ENCODE peak calls at places on chromosomes 11 and 22, in nine cellular contexts. V, W, N, M, A, X, F, J and E are unnamed samples. For H3K36me3, the result is how much of the 10 kb centered on the place peaks cover.

GRCh38 chr11:15114501-15115475 is at the start of gene INSC:
- DNase-seq in V (no peak), W (peak), N (no peak), M (no peak), A (no peak), X (no peak), F (no peak), J (peak), E (no peak)

GRCh38 chr11:118318112-118319030 is 13.8 kb downstream of the CD3E start:
- DNase-seq in V (no peak), W (no peak), N (no peak), M (no peak), A (no peak), X (no peak), F (no peak), J (no peak), E (no peak)

GRCh38 chr22:41620646-41621098 is at the start of gene DESI1:
- DNase-seq in V (no peak), W (peak), N (peak), M (no peak), A (no peak), X (no peak), F (no peak), J (peak), E (no peak)

GRCh38 chr22:36197601-36198146 is 3.9 kb downstream of the APOL4 start:
- DNase-seq in V (no peak), W (no peak), N (no peak), M (no peak), A (no peak), X (no peak), F (no peak), J (no peak), E (no peak)

GRCh38 chr11:87743002-87743401 is 432.2 kb downstream of the RAB38 start:
- DNase-seq in V (no peak), W (no peak), N (no peak), M (no peak), A (no peak), X (no peak), F (no peak), J (no peak), E (no peak)

GRCh38 chr11:61718046-61718531 is 34.3 kb upstream of the MYRF start:
- DNase-seq in V (no peak), W (no peak), N (no peak), M (no peak), A (no peak), X (no peak), F (no peak), J (no peak), E (no peak)

GRCh38 chr11:12219732-12220131 is 109.3 kb downstream of the MICAL2 start:
- DNase-seq in V (no peak), W (peak), N (no peak), M (peak), A (no peak), X (no peak), F (no peak), J (no peak), E (no peak)

GRCh38 chr11:116186592-116186991 is 586.2 kb downstream of the BUD13 start:
- DNase-seq in V (no peak), W (no peak), N (no peak), M (no peak), A (no peak), X (no peak), F (no peak), J (no peak), E (no peak)

GRCh38 chr22:28910575-28911278 is 27.4 kb downstream of the ZNRF3 start:
- DNase-seq in V (no peak), W (no peak), N (no peak), M (no peak), A (no peak), X (no peak), F (no peak), J (no peak), E (no peak)

GRCh38 chr11:129324533-129325175 is 51.0 kb upstream of the BARX2 start:
- DNase-seq in V (peak), W (no peak), N (no peak), M (no peak), A (no peak), X (no peak), F (no peak), J (peak), E (no peak)
- H3K4me3 ChIP-seq in V (no peak), W (no peak), N (no peak), M (no peak), A (no peak), X (no peak), F (no peak), J (no peak), E (peak)

GRCh38 chr11:68533945-68534344 is 73.4 kb downstream of the PPP6R3 start:
- DNase-seq in V (no peak), W (no peak), N (no peak), M (no peak), A (no peak), X (no peak), F (no peak), J (no peak), E (no peak)
- H3K36me3 ChIP-seq in V (under half), W (under half), N (under half), M (under half), A (under half), X (under half), F (under half), J (under half), E (under half)

GRCh38 chr11:119585038-119585666 is 143.8 kb downstream of the NECTIN1 start:
- DNase-seq in V (peak), W (peak), N (no peak), M (peak), A (no peak), X (no peak), F (no peak), J (peak), E (no peak)
- H3K4me3 ChIP-seq in V (peak), W (peak), N (peak), M (peak), A (no peak), X (peak), F (peak), J (no peak), E (peak)

GRCh38 chr11:125055107-125055715 is 7.9 kb upstream of the SLC37A2 start:
- DNase-seq in V (no peak), W (no peak), N (no peak), M (no peak), A (no peak), X (no peak), F (no peak), J (no peak), E (no peak)

GRCh38 chr11:125053167-125053566 is 9.9 kb upstream of the SLC37A2 start:
- DNase-seq in V (no peak), W (no peak), N (no peak), M (no peak), A (no peak), X (no peak), F (no peak), J (no peak), E (no peak)

GRCh38 chr11:125049393-125049792 is 13.7 kb upstream of the SLC37A2 start:
- DNase-seq in V (no peak), W (no peak), N (no peak), M (no peak), A (no peak), X (no peak), F (no peak), J (no peak), E (no peak)
- H3K36me3 ChIP-seq in V (under half), W (under half), N (under half), M (under half), A (under half), X (under half), F (under half), J (under half), E (under half)

DNA sequence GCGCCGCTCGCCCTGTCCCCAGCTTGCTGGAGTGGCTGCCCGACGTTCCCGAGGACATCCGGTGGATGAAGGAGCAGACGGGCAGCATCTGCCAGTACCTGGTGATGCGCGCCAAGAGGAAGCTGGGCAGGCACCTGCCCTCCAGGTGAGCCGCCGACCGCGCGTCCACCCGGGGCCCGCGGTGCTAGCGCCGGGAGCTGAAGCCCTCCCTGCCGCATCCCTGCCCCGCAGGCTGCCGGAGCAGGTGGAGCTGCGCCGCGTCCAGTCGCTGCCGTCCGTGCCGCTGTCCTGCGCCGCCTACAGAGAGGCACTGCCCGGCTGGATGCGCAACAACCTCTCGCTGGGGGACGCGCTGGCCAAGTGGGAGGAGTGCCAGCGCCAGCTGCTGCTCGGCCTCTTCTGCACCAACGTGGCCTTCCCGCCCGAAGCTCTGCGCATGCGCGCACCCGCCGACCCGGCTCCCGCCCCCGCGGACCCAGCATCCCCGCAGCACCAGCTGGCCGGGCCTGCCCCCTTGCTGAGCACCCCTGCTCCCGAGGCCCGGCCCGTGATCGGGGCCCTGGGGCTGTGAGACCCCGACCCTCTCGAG is 3.3 kb upstream of the CRACR2B start:
- DNase-seq in V (peak), W (no peak), N (no peak), M (no peak), A (no peak), X (no peak), F (no peak), J (peak), E (no peak)
- H3K4me3 ChIP-seq in V (no peak), W (no peak), N (no peak), M (no peak), A (no peak), X (no peak), F (no peak), J (no peak), E (no peak)